ENCODE peak calls at places on chromosomes 16 and 17, in six cellular contexts. B, L, E, Q, N and P are unnamed samples.

GRCh38 chr16:78503501-78504110 is 404.2 kb downstream of the WWOX start:
- DNase-seq in B (peak), L (no peak), E (peak), Q (peak), N (no peak), P (peak)

GRCh38 chr17:50337956-50338355 is 8.0 kb upstream of the XYLT2 start:
- DNase-seq in B (no peak), L (no peak), E (peak), Q (peak), N (no peak), P (no peak)

GRCh38 chr16:82627811-82628339 is 1.1 kb downstream of the CDH13 start:
- DNase-seq in B (peak), L (no peak), E (peak), Q (peak), N (no peak), P (peak)

GRCh38 chr17:55612691-55613141 is 101.5 kb upstream of the SMIM36 start:
- DNase-seq in B (no peak), L (no peak), E (peak), Q (no peak), N (no peak), P (peak)

GRCh38 chr17:32302860-32303649 is 37.4 kb downstream of the RHBDL3 start:
- DNase-seq in B (no peak), L (no peak), E (no peak), Q (no peak), N (no peak), P (no peak)

GRCh38 chr16:17305694-17306093 is 165.1 kb downstream of the XYLT1 start:
- DNase-seq in B (no peak), L (no peak), E (no peak), Q (no peak), N (no peak), P (no peak)

GRCh38 chr16:84829168-84829965 is 9.6 kb downstream of the CRISPLD2 start:
- DNase-seq in B (no peak), L (no peak), E (peak), Q (no peak), N (no peak), P (peak)

GRCh38 chr17:5825717-5826330 is 241.5 kb upstream of the NLRP1 start:
- DNase-seq in B (no peak), L (no peak), E (peak), Q (peak), N (no peak), P (no peak)

GRCh38 chr16:75486014-75486404 is 9.2 kb downstream of the CHST6 start:
- DNase-seq in B (no peak), L (no peak), E (no peak), Q (peak), N (no peak), P (no peak)

DNA sequence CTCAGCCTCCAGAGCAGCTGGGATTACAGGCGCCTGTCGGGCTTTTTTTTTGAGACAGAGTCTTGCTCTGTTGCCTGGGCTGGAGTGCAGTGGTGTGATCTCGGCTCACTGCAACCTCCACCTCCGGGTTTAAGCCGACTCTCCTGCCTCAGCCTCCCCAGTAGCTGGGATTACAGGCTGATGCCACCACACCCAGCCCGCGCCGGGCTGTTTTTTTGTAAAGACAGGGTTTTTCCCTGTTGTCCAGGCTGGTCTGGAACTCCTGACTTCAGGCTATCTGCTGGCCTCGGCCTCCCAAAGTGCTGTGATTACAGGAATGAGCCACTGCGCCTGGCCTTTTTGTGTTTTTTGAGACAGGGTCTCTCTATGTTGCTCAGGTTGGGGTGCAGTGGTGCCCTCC is 27.4 kb upstream of the SPNS3 start:
- DNase-seq in B (no peak), L (no peak), E (no peak), Q (no peak), N (no peak), P (no peak)
- TF ChIP-seq CTCF in B (no peak), L (no peak), E (no peak), Q (no peak), N (no peak), P (no peak)

GRCh38 chr16:2470234-2470601 is 879 bp upstream of the NTN3 start:
- DNase-seq in B (no peak), L (no peak), E (no peak), Q (no peak), N (no peak), P (no peak)

GRCh38 chr16:2467301-2468141 is 3.6 kb upstream of the NTN3 start:
- DNase-seq in B (peak), L (no peak), E (peak), Q (peak), N (no peak), P (peak)

GRCh38 chr16:2469399-2470233 is 1.5 kb upstream of the NTN3 start:
- DNase-seq in B (no peak), L (no peak), E (no peak), Q (no peak), N (no peak), P (no peak)

GRCh38 chr16:2468142-2468724 is 2.9 kb upstream of the NTN3 start:
- DNase-seq in B (no peak), L (no peak), E (peak), Q (peak), N (no peak), P (no peak)

DNA sequence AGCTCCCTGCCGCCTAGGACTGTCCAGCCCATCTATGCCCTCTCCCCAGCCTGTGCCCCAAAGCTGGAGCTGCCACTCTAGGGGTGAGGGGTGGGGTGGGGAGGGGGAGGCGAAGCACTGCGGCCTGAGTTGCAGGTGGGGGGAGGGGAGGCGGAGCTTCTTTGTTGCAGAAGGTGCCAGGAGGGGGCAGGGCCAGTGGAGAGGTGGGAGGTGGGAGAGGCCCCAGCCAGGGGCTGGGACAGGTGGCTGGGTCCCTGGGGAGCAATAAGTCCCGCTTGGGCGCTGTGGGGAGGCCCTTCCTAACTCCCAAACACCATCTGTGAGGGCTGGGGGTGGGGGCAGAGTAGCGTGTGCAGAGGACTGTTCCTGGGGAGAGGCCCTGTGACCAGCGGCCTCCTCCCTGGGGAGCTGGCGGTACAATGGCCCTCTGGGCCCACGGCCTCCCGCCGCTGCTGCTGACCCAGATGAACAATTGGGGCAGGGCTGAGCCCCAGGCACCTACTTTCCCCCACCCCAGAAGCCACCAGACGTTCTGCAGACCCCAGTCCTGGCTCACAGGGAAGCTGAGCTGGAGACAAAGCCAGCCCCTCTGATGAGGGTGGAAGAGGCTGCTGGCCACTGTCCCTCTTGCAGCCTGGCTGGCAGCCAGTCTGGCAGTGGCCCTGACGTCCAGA is 2.2 kb upstream of the NTN3 start:
- DNase-seq in B (no peak), L (no peak), E (no peak), Q (no peak), N (no peak), P (no peak)
- H3K4me3 ChIP-seq in B (no peak), L (no peak), E (no peak), Q (no peak), N (peak), P (no peak)

GRCh38 chr17:82315703-82316358 is 1.6 kb downstream of the CD7 start:
- DNase-seq in B (no peak), L (no peak), E (no peak), Q (no peak), N (no peak), P (no peak)

GRCh38 chr17:82318772-82319606 is 1.6 kb upstream of the CD7 start:
- DNase-seq in B (no peak), L (no peak), E (no peak), Q (no peak), N (no peak), P (no peak)

GRCh38 chr17:82318169-82318498 is 726 bp upstream of the CD7 start:
- DNase-seq in B (no peak), L (no peak), E (no peak), Q (no peak), N (no peak), P (no peak)

GRCh38 chr17:82316651-82317393 is 586 bp downstream of the CD7 start:
- DNase-seq in B (no peak), L (no peak), E (no peak), Q (no peak), N (no peak), P (no peak)

DNA sequence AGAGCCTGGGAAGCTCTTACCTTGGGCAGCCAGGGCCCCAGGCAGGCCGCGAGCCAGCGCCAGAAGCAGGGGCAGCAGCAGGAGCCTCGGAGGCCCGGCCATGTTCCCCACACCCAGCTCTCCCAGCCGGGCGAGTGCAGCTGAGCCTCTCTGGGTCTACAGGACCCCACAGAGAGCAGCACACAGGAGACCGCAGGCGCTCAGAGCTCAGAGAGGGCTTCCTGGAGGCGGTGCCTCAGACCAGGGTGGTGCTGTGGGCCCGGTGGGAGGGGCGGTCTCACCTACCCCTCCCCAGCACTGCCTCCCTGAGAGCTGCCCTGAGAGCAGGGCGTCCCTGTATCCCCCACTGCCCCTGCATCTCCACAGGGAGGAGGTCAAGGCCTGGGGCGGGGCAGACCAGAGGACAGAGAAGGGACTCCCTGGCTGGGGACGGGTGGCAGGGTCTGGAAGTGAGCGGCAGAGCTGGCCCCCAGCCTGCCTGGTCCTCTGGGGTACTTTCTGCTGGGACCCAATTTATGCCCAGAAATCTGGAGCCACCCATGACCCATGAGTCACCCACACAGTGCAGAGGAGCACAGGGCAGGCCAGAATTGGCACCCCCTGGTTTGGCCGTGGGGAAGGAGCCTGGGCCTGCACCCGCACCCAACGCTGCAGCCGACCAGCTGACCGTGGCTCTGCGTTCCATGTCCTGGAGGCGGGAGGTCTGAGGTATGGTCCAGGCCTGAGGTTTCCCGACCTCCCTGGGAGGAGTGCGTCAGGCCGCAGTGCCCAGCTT is at the start of gene CD7:
- DNase-seq in B (no peak), L (no peak), E (no peak), Q (no peak), N (no peak), P (no peak)
- TF ChIP-seq CTCF in B (no peak), L (no peak), E (no peak), Q (no peak), N (no peak), P (no peak)

DNA sequence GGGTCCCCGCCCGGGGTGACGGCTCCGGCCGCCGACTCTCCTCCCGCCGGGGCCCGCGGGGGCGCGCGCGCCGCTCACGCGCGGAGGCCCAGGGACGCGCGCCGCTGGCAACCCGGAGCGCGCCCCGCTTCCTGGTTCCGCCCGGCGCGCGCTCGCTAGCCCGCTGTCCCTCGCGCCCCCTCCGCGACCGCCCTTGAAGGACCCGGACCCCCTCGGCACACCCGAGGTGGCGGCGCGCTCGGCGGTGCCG is at the start of gene STAT5B:
- DNase-seq in B (peak), L (no peak), E (peak), Q (peak), N (no peak), P (peak)
- H3K4me3 ChIP-seq in B (peak), L (peak), E (peak), Q (peak), N (peak), P (peak)